ENCODE peak calls at places on chromosomes 7 and 10, in five cellular contexts. H, A, L, U and R are unnamed samples.

GRCh38 chr10:125605167-125605566 is 77.8 kb downstream of the TEX36 start:
- DNase-seq in H (no peak), A (no peak), L (no peak), U (no peak), R (no peak)

GRCh38 chr7:79504607-79505389 is 51.3 kb upstream of the MAGI2 start:
- DNase-seq in H (no peak), A (no peak), L (no peak), U (no peak), R (no peak)

GRCh38 chr10:105189464-105189800 is 548.3 kb downstream of the SORCS3 start:
- DNase-seq in H (no peak), A (no peak), L (no peak), U (no peak), R (peak; percentile 20)

GRCh38 chr7:77699056-77699455 is 2.8 kb downstream of the RSBN1L start:
- DNase-seq in H (no peak), A (no peak), L (no peak), U (peak; percentile 67), R (no peak)

GRCh38 chr10:62166331-62167154 is 102.1 kb downstream of the RTKN2 start:
- DNase-seq in H (peak; percentile 85), A (no peak), L (peak; percentile 11), U (peak; percentile 44), R (no peak)

GRCh38 chr7:142749218-142749993 is at the start of gene PRSS1:
- DNase-seq in H (no peak), A (no peak), L (peak; percentile 95), U (no peak), R (no peak)

GRCh38 chr10:3131098-3131497 is 41.5 kb downstream of the PITRM1 start:
- DNase-seq in H (peak; percentile 53), A (no peak), L (no peak), U (no peak), R (peak; percentile 94)

GRCh38 chr7:102891693-102892261 is 21.0 kb upstream of the LRRC17 start:
- DNase-seq in H (peak; percentile 93), A (no peak), L (peak; percentile 41), U (no peak), R (peak; percentile 84)

GRCh38 chr7:41696323-41696916 is 6.5 kb downstream of the INHBA start:
- DNase-seq in H (peak; percentile 91), A (peak; percentile 76), L (peak; percentile 78), U (no peak), R (peak; percentile 89)

GRCh38 chr10:74262856-74263255 is 111.8 kb downstream of the ADK start:
- DNase-seq in H (no peak), A (no peak), L (no peak), U (no peak), R (no peak)

GRCh38 chr10:3745582-3745981 is 39.4 kb downstream of the KLF6 start:
- DNase-seq in H (no peak), A (no peak), L (no peak), U (no peak), R (no peak)

GRCh38 chr7:143385891-143386781 is 5.0 kb downstream of the ZYX start:
- DNase-seq in H (no peak), A (peak; percentile 51), L (no peak), U (no peak), R (no peak)

GRCh38 chr10:72173635-72174296 is 42.0 kb upstream of the ANAPC16 start:
- DNase-seq in H (peak; percentile 25), A (no peak), L (no peak), U (no peak), R (peak; percentile 61)

GRCh38 chr7:26159243-26159642 is 7.2 kb downstream of the NFE2L3 start:
- DNase-seq in H (no peak), A (no peak), L (no peak), U (no peak), R (no peak)

GRCh38 chr7:152969335-152969734 is 209.8 kb downstream of the ACTR3B start:
- DNase-seq in H (no peak), A (no peak), L (no peak), U (no peak), R (no peak)

GRCh38 chr10:31929260-31929985 is 792 bp upstream of the ARHGAP12 start:
- DNase-seq in H (peak; percentile 28), A (peak; percentile 68), L (peak; percentile 80), U (peak; percentile 44), R (peak; percentile 39)

GRCh38 chr7:140229591-140230516 is 53.1 kb upstream of the KDM7A start:
- DNase-seq in H (no peak), A (peak; percentile 51), L (no peak), U (peak; percentile 39), R (no peak)

GRCh38 chr10:19014034-19014433 is 34.6 kb upstream of the MALRD1 start:
- DNase-seq in H (peak; percentile 98), A (no peak), L (no peak), U (no peak), R (peak; percentile 88)

GRCh38 chr10:80372675-80373074 is 16.1 kb downstream of the DYDC2 start:
- DNase-seq in H (no peak), A (no peak), L (no peak), U (no peak), R (no peak)

GRCh38 chr10:95542330-95542729 is 18.8 kb downstream of the SORBS1 start:
- DNase-seq in H (no peak), A (no peak), L (no peak), U (no peak), R (no peak)

GRCh38 chr10:11612004-11613001 is 853 bp upstream of the USP6NL start:
- DNase-seq in H (peak; percentile 21), A (no peak), L (peak; percentile 28), U (peak; percentile 32), R (peak; percentile 9)

GRCh38 chr10:75398238-75398629 is 3.3 kb downstream of the ZNF503 start:
- DNase-seq in H (peak; percentile 46), A (no peak), L (no peak), U (no peak), R (no peak)

GRCh38 chr7:55104707-55105433 is 86.1 kb downstream of the EGFR start:
- DNase-seq in H (peak; percentile 58), A (no peak), L (no peak), U (no peak), R (no peak)

GRCh38 chr10:66747451-66747850 is 178.4 kb upstream of the LRRTM3 start:
- DNase-seq in H (peak; percentile 70), A (no peak), L (no peak), U (no peak), R (peak; percentile 55)

GRCh38 chr10:12238821-12239220 is 42.8 kb downstream of the CDC123 start:
- DNase-seq in H (no peak), A (no peak), L (no peak), U (no peak), R (no peak)

GRCh38 chr10:72162978-72163377 is 52.8 kb upstream of the ANAPC16 start:
- DNase-seq in H (peak; percentile 51), A (no peak), L (no peak), U (no peak), R (peak; percentile 88)

GRCh38 chr7:30936650-30937245 is 25.1 kb downstream of the AQP1 start:
- DNase-seq in H (no peak), A (no peak), L (no peak), U (no peak), R (no peak)

GRCh38 chr10:9596368-9596920 is 1421.2 kb upstream of the CELF2 start:
- DNase-seq in H (peak; percentile 76), A (no peak), L (no peak), U (no peak), R (peak; percentile 91)

GRCh38 chr7:76121044-76121443 is 73.1 kb downstream of the MDH2 start:
- DNase-seq in H (no peak), A (no peak), L (no peak), U (no peak), R (no peak)

GRCh38 chr10:133474833-133475734 is 21.3 kb downstream of the SCART1 start:
- DNase-seq in H (no peak), A (no peak), L (no peak), U (peak; percentile 16), R (no peak)

GRCh38 chr7:156566812-156567549 is 73.6 kb upstream of the RNF32 start:
- DNase-seq in H (no peak), A (no peak), L (peak; percentile 38), U (no peak), R (no peak)

GRCh38 chr10:53403688-53404087 is 631.1 kb upstream of the MBL2 start:
- DNase-seq in H (peak; percentile 77), A (peak; percentile 56), L (peak; percentile 88), U (no peak), R (peak; percentile 69)

GRCh38 chr10:48836605-48837004 is 103.0 kb downstream of the LRRC18 start:
- DNase-seq in H (no peak), A (no peak), L (no peak), U (no peak), R (no peak)
- TF ChIP-seq CTCF in H (no peak), A (no peak), L (no peak), U (no peak), R (no peak)

DNA sequence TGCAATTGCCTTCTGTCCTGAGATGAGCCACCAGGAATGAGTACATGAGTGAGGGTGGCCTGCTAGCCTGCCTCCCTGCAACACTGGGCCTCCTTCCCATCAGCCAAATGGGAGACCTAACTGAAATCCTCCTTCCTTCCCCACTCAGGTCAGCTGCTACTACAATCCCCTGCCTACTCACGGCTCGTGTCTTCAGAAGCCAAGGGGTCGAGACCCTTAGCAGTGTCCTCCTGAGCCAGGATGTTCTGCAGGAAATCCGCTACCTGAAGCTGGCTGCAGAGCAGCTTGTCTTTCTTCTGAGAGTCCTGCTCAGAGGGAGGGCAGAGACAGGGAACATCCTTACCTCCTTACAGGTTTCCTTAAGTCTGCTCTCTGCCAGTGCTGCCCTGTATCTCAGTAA is 1.2 kb downstream of the ZWINT start:
- DNase-seq in H (no peak), A (no peak), L (no peak), U (no peak), R (no peak)
- TF ChIP-seq CTCF in H (no peak), A (no peak), L (no peak), U (no peak), R (no peak)

GRCh38 chr10:92629945-92630344 is 37.0 kb downstream of the KIF11 start:
- DNase-seq in H (no peak), A (no peak), L (no peak), U (no peak), R (no peak)

DNA sequence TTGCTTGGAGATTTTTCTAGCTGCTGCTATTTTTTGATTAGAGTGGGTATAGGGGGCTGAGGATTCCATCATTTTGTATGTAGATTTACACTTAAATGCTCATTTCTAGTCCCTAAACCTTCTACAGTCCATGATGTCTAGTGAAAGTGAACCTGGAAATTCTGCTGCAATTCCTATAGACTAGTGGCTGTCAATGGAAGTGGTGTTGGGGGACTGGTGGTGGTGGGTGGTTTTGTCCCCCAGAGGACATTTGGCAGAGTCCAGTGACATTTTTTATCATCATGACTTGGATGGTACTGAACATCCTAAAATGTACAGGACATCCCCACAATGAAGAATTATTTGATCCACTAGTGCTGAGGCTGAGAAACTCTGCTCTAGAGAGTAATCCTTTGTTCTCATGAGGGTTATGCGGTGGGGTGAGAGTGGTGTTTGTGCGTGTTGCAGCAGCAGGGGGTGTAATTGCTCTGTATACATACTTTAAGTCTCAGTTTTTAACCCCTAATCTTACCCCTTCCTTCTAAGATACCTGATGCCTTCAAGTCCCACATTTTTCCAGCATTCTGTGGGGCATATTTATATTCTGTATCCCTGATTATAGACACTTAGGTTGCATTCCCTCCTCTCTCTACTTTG is 35.0 kb downstream of the KIF11 start:
- DNase-seq in H (peak; percentile 22), A (no peak), L (no peak), U (no peak), R (no peak)
- TF ChIP-seq CTCF in H (no peak), A (no peak), L (no peak), U (peak; percentile 26), R (no peak)

DNA sequence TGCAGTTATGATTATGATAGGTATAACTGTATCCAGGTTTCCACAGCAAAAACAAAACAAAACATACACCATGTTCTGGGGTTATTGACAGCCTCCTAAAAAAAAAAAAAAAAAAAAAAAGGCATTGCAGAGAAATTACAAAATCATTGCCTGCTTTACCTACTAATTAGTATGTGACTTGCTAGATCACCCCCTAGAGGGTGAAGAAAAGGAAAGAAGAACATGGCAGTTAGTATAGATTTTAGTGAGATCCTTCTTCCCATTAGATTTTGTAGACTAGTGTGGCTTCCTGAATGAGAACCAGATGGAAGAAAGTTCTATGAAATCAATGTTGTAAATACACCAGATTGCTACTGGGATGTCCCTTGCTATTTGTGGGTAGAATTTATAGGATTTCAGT is 24.0 kb upstream of the AGBL3 start:
- DNase-seq in H (no peak), A (no peak), L (no peak), U (no peak), R (no peak)
- TF ChIP-seq CTCF in H (no peak), A (no peak), L (no peak), U (no peak), R (no peak)